ENCODE peak calls at places on chromosomes 5 and 9, in seven cellular contexts. S is heart left ventricle, X is psoas muscle, V is Peyer's patch, U is small intestine, P is OCI-LY7, Y is mesenchymal stem cell. W is an unnamed sample.

GRCh38 chr9:115786321-115786720 is 367.3 kb upstream of the PAPPA start:
- DNase-seq in S (no peak), X (no peak), V (no peak), U (no peak), P (no peak), Y (peak; percentile 15), W (no peak)

GRCh38 chr5:159178978-159179377 is 30.4 kb downstream of the RNF145 start:
- DNase-seq in S (no peak), X (no peak), V (no peak), U (peak; percentile 37), P (no peak), Y (peak; percentile 99), W (peak; percentile 75)

GRCh38 chr9:34513567-34514214 is 9.1 kb downstream of the ENHO start:
- DNase-seq in S (no peak), X (no peak), V (no peak), U (no peak), P (peak; percentile 13), Y (no peak), W (no peak)

GRCh38 chr5:67640011-67640410 is 443.4 kb upstream of the CD180 start:
- DNase-seq in S (no peak), X (no peak), V (no peak), U (no peak), P (no peak), Y (peak; percentile 46), W (peak; percentile 8)

GRCh38 chr9:116572095-116572748 is 114.9 kb upstream of the TRIM32 start:
- DNase-seq in S (peak; percentile 93), X (peak; percentile 95), V (peak; percentile 84), U (peak; percentile 80), P (peak; percentile 33), Y (peak; percentile 92), W (peak; percentile 93)

GRCh38 chr5:54758038-54758437 is 227.4 kb downstream of the ESM1 start:
- DNase-seq in S (no peak), X (no peak), V (no peak), U (no peak), P (no peak), Y (peak; percentile 83), W (no peak)

GRCh38 chr5:149654282-149654681 is 73.0 kb downstream of the ARHGEF37 start:
- DNase-seq in S (no peak), X (no peak), V (no peak), U (no peak), P (no peak), Y (no peak), W (peak; percentile 58)

GRCh38 chr9:15541862-15542261 is 11.0 kb upstream of the CCDC171 start:
- DNase-seq in S (no peak), X (no peak), V (no peak), U (no peak), P (no peak), Y (peak; percentile 37), W (no peak)

GRCh38 chr9:96342553-96343245 is 40.7 kb upstream of the HSD17B3 start:
- DNase-seq in S (no peak), X (no peak), V (no peak), U (no peak), P (no peak), Y (peak; percentile 19), W (no peak)

GRCh38 chr5:154191467-154192261 is 1.1 kb downstream of the GALNT10 start:
- DNase-seq in S (no peak), X (no peak), V (no peak), U (no peak), P (peak; percentile 15), Y (peak; percentile 62), W (no peak)

GRCh38 chr9:89880721-89881120 is 275.9 kb downstream of the GADD45G start:
- DNase-seq in S (no peak), X (no peak), V (peak; percentile 30), U (no peak), P (no peak), Y (no peak), W (no peak)

GRCh38 chr9:27528278-27528885 is 1.2 kb downstream of the MOB3B start:
- DNase-seq in S (peak; percentile 76), X (peak; percentile 87), V (peak; percentile 92), U (peak; percentile 86), P (no peak), Y (peak; percentile 67), W (no peak)

GRCh38 chr9:96858018-96858573 is 3.8 kb upstream of the ZNF782 start:
- DNase-seq in S (no peak), X (no peak), V (no peak), U (no peak), P (no peak), Y (peak; percentile 66), W (no peak)

DNA sequence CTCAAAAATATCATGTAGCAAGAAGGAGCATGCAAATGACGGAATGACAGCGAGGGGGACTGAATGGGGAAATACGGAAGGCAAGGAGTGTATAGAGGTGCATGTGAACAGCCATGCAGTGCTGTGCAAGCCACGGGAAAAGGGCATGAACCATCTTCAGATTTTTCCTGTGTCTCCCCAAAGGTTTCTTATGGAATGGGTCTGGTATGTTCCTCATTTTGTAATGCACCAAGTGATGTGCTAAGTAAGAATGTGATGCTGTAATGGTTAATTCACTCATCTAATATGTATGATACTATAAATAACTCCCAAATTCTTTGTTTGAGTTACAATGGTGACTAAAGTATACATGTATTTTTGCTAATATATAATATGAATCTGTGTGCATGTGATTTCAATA is 99.0 kb upstream of the DAB2 start:
- DNase-seq in S (no peak), X (no peak), V (no peak), U (no peak), P (no peak), Y (peak; percentile 73), W (no peak)
- H3K4me1 ChIP-seq in S (peaks cover 24% of the 10 kb centered on the region), X (peaks cover 13% of the 10 kb centered on the region), V (no peaks in the 10 kb centered on the region), U (no peaks in the 10 kb centered on the region), P (no peaks in the 10 kb centered on the region), Y (peaks cover 2% of the 10 kb centered on the region), W (peaks cover 26% of the 10 kb centered on the region)

DNA sequence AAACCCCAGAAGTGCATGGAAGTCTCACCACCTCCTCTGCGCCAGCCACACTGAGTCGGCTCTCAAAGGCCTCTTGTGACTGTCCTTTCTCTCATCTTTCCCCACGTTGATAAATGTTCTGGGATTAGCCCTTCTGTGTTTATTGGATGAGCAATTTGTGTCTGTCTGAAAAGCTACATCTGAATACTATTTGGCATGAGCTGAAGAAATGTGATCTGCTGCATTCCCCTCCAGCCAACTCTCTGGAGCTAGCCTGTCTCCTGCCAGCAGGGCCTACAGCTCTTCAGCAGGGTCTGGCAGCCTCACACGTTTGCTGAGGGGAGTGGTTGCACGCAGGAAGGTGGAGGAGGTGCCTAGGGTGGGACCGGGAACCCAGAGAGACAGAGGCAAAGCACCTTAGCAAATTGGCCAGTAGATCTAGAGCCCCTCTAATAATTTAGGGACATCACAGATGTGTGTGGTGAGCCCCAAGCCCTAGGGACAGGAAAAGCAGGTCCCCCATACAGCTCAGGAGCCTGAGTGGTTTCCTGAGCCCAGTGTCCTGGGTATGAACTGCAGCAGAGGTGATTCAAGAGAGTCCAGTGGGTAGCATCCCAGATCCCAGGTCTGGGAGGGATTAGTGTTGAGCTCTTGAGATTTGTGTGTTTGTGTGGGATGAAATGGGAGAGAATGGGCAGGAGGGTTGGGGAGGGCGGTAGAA is 20.5 kb upstream of the B4GALT1 start:
- DNase-seq in S (peak; percentile 73), X (peak; percentile 82), V (no peak), U (no peak), P (no peak), Y (no peak), W (peak; percentile 52)
- H3K4me1 ChIP-seq in S (peaks cover 37% of the 10 kb centered on the region), X (peaks cover 24% of the 10 kb centered on the region), V (no peaks in the 10 kb centered on the region), U (peaks cover 18% of the 10 kb centered on the region), P (peaks cover 7% of the 10 kb centered on the region), Y (peaks cover 5% of the 10 kb centered on the region), W (peaks cover 28% of the 10 kb centered on the region)

DNA sequence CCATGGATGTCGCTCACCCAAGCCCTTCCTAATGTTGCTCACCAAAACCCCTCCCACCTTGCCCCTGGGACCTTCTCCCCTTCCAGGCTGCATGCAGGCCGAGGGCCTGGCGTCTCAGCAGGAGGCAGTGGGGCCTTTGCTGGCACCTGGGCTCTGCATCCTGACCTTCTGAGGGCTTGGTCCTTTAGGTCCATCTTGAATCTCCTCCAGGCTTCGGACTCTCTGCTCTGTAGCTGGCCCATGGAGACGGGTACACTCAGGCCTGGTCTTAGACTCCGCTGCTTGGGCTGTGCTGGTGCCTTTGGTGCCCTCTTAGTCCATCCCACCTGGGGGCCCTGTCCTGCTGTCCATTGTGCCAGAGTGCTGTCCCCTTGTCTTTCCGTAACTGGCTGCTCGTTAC is 14.0 kb downstream of the TENT4A start:
- DNase-seq in S (no peak), X (no peak), V (no peak), U (no peak), P (no peak), Y (no peak), W (no peak)
- H3K4me1 ChIP-seq in S (peaks cover 81% of the 10 kb centered on the region), X (peaks cover 88% of the 10 kb centered on the region), V (peaks cover 15% of the 10 kb centered on the region), U (peaks cover 21% of the 10 kb centered on the region), P (peaks cover 64% of the 10 kb centered on the region), Y (peaks cover 45% of the 10 kb centered on the region), W (peaks cover 4% of the 10 kb centered on the region)

GRCh38 chr9:127133739-127134167 is 11.3 kb upstream of the ANGPTL2 start:
- DNase-seq in S (peak; percentile 76), X (peak; percentile 84), V (peak; percentile 64), U (no peak), P (no peak), Y (peak; percentile 96), W (peak; percentile 93)

GRCh38 chr9:127132375-127132774 is 9.9 kb upstream of the ANGPTL2 start:
- DNase-seq in S (no peak), X (peak; percentile 48), V (peak; percentile 36), U (no peak), P (no peak), Y (no peak), W (no peak)

GRCh38 chr9:127131871-127132270 is 9.4 kb upstream of the ANGPTL2 start:
- DNase-seq in S (no peak), X (no peak), V (peak; percentile 31), U (no peak), P (no peak), Y (peak; percentile 79), W (peak; percentile 36)

GRCh38 chr9:127135056-127135745 is 12.8 kb upstream of the ANGPTL2 start:
- DNase-seq in S (no peak), X (peak; percentile 32), V (peak; percentile 24), U (no peak), P (no peak), Y (no peak), W (no peak)

GRCh38 chr9:127132921-127133647 is 10.6 kb upstream of the ANGPTL2 start:
- DNase-seq in S (no peak), X (peak; percentile 54), V (peak; percentile 42), U (no peak), P (no peak), Y (peak; percentile 92), W (peak; percentile 74)
- H3K4me1 ChIP-seq in S (peaks cover 88% of the 10 kb centered on the region), X (peaks cover 87% of the 10 kb centered on the region), V (no peaks in the 10 kb centered on the region), U (no peaks in the 10 kb centered on the region), P (no peaks in the 10 kb centered on the region), Y (peaks cover 20% of the 10 kb centered on the region), W (peaks cover 59% of the 10 kb centered on the region)

GRCh38 chr5:119400248-119400647 is 44.4 kb downstream of the TNFAIP8 start:
- DNase-seq in S (no peak), X (no peak), V (no peak), U (peak; percentile 50), P (no peak), Y (no peak), W (peak; percentile 39)
- H3K4me1 ChIP-seq in S (peaks cover 10% of the 10 kb centered on the region), X (no peaks in the 10 kb centered on the region), V (no peaks in the 10 kb centered on the region), U (peaks cover 8% of the 10 kb centered on the region), P (peaks cover 58% of the 10 kb centered on the region), Y (peaks cover 7% of the 10 kb centered on the region), W (peaks cover 7% of the 10 kb centered on the region)